ENCODE peak calls at places on chromosomes 3 and 15, in nine cellular contexts. J is stomach; V is D341Med; Q is posterior vena cava; F is fibroblast of lung; B is fibroblast of the conjunctiva; K is foreskin fibroblast; H is activated CD8-positive, alpha-beta T cell treated with anti-CD3 and anti-CD28 coated beads for 36 hours; G is islet precursor cell. D is an unnamed sample.

GRCh38 chr3:194051554-194052175 is 84.3 kb upstream of the HES1 start:
- DNase-seq in J (no peak), V (no peak), Q (no peak), F (peak), B (no peak), K (no peak), H (no peak), G (peak), D (no peak)

GRCh38 chr15:88900309-88900981 is 5.1 kb upstream of the HAPLN3 start:
- DNase-seq in J (no peak), V (no peak), Q (peak), F (peak), B (no peak), K (no peak), H (no peak), G (peak), D (no peak)

GRCh38 chr15:67157779-67158366 is 92.5 kb downstream of the SMAD3 start:
- DNase-seq in J (no peak), V (no peak), Q (no peak), F (no peak), B (no peak), K (no peak), H (no peak), G (no peak), D (no peak)

GRCh38 chr15:78524230-78524629 is 16.0 kb upstream of the PSMA4 start:
- DNase-seq in J (no peak), V (no peak), Q (no peak), F (no peak), B (no peak), K (no peak), H (no peak), G (no peak), D (no peak)

GRCh38 chr3:120472121-120472844 is 21.5 kb upstream of the FSTL1 start:
- DNase-seq in J (no peak), V (no peak), Q (no peak), F (peak), B (no peak), K (no peak), H (no peak), G (no peak), D (no peak)

GRCh38 chr3:116743062-116743461 is 33.5 kb downstream of the TUSC7 start:
- DNase-seq in J (peak), V (no peak), Q (no peak), F (no peak), B (no peak), K (no peak), H (no peak), G (no peak), D (no peak)

GRCh38 chr3:38585791-38586420 is 63.6 kb downstream of the SCN5A start:
- DNase-seq in J (peak), V (no peak), Q (peak), F (no peak), B (no peak), K (no peak), H (no peak), G (peak), D (no peak)

GRCh38 chr15:45921376-45921775 is 286.5 kb downstream of the SQOR start:
- DNase-seq in J (peak), V (no peak), Q (no peak), F (no peak), B (no peak), K (no peak), H (no peak), G (no peak), D (no peak)

GRCh38 chr3:138398791-138399575 is 35.4 kb upstream of the ESYT3 start:
- DNase-seq in J (no peak), V (no peak), Q (peak), F (peak), B (no peak), K (no peak), H (no peak), G (no peak), D (no peak)

GRCh38 chr3:192879346-192880031 is 38.2 kb downstream of the MB21D2 start:
- DNase-seq in J (no peak), V (no peak), Q (no peak), F (peak), B (peak), K (peak), H (no peak), G (peak), D (no peak)

GRCh38 chr3:129558076-129558771 is 15.2 kb downstream of the H1-8 start:
- DNase-seq in J (no peak), V (no peak), Q (no peak), F (peak), B (no peak), K (no peak), H (no peak), G (no peak), D (no peak)

GRCh38 chr3:193779933-193780332 is 186.9 kb downstream of the OPA1 start:
- DNase-seq in J (no peak), V (no peak), Q (no peak), F (no peak), B (no peak), K (no peak), H (no peak), G (peak), D (no peak)

GRCh38 chr3:138348107-138348949 is at the start of gene MRAS:
- DNase-seq in J (peak), V (peak), Q (peak), F (peak), B (peak), K (peak), H (peak), G (peak), D (peak)

GRCh38 chr15:49199666-49200065 is 29.6 kb downstream of the GALK2 start:
- DNase-seq in J (no peak), V (no peak), Q (no peak), F (no peak), B (no peak), K (no peak), H (no peak), G (no peak), D (no peak)

GRCh38 chr15:68352401-68353062 is 75.0 kb downstream of the FEM1B start:
- DNase-seq in J (no peak), V (no peak), Q (peak), F (peak), B (peak), K (peak), H (peak), G (peak), D (no peak)

GRCh38 chr3:149845570-149846244 is 32.7 kb downstream of the RNF13 start:
- DNase-seq in J (no peak), V (no peak), Q (no peak), F (no peak), B (no peak), K (no peak), H (no peak), G (no peak), D (no peak)

GRCh38 chr3:36796896-36797295 is 32.5 kb upstream of the DCLK3 start:
- DNase-seq in J (no peak), V (no peak), Q (no peak), F (peak), B (no peak), K (peak), H (no peak), G (no peak), D (no peak)

GRCh38 chr3:178289544-178290160 is 246.6 kb upstream of the KCNMB2 start:
- DNase-seq in J (no peak), V (no peak), Q (no peak), F (no peak), B (no peak), K (peak), H (no peak), G (no peak), D (no peak)

GRCh38 chr3:149790265-149790664 is 2.1 kb downstream of the ANKUB1 start:
- DNase-seq in J (no peak), V (no peak), Q (no peak), F (peak), B (no peak), K (peak), H (no peak), G (no peak), D (no peak)

GRCh38 chr3:13346481-13347389 is 73.4 kb downstream of the NUP210 start:
- DNase-seq in J (peak), V (no peak), Q (no peak), F (no peak), B (no peak), K (no peak), H (peak), G (no peak), D (no peak)

GRCh38 chr15:60520825-60521368 is 42.0 kb upstream of the ICE2 start:
- DNase-seq in J (peak), V (peak), Q (no peak), F (peak), B (peak), K (peak), H (peak), G (peak), D (peak)